ENCODE peak calls at places on chromosome 1, in seven cellular contexts. One of them, this sample, is unnamed.

GRCh38 chr1:89841507-89841906 is 20.7 kb downstream of the LRRC8D start:
- DNase-seq in lower lobe of right lung: no peak
- DNase-seq in suprapubic skin: no peak
- DNase-seq in cardiac muscle cell: no peak
- DNase-seq in fibroblast of the aortic adventitia: no peak
- DNase-seq in tibial nerve: no peak
- DNase-seq in AG09309: no peak
- DNase-seq in this sample: no peak

GRCh38 chr1:84782311-84782771 is 92.1 kb upstream of the SSX2IP start:
- DNase-seq in lower lobe of right lung: peak; percentile 78
- DNase-seq in suprapubic skin: no peak
- DNase-seq in cardiac muscle cell: peak; percentile 77
- DNase-seq in fibroblast of the aortic adventitia: peak; percentile 43
- DNase-seq in tibial nerve: peak; percentile 41
- DNase-seq in AG09309: no peak
- DNase-seq in this sample: no peak

GRCh38 chr1:223350361-223350908 is 13.5 kb downstream of the SUSD4 start:
- DNase-seq in lower lobe of right lung: no peak
- DNase-seq in suprapubic skin: no peak
- DNase-seq in cardiac muscle cell: peak; percentile 37
- DNase-seq in fibroblast of the aortic adventitia: no peak
- DNase-seq in tibial nerve: no peak
- DNase-seq in AG09309: no peak
- DNase-seq in this sample: no peak

GRCh38 chr1:211613108-211613947 is 34.4 kb upstream of the SLC30A1 start:
- DNase-seq in lower lobe of right lung: peak; percentile 84
- DNase-seq in suprapubic skin: peak; percentile 94
- DNase-seq in cardiac muscle cell: peak; percentile 97
- DNase-seq in fibroblast of the aortic adventitia: peak; percentile 98
- DNase-seq in tibial nerve: peak; percentile 68
- DNase-seq in AG09309: peak; percentile 95
- DNase-seq in this sample: peak; percentile 94

GRCh38 chr1:6249732-6250689 is 6.0 kb downstream of the HES3 start:
- DNase-seq in lower lobe of right lung: no peak
- DNase-seq in suprapubic skin: no peak
- DNase-seq in cardiac muscle cell: no peak
- DNase-seq in fibroblast of the aortic adventitia: no peak
- DNase-seq in tibial nerve: no peak
- DNase-seq in AG09309: no peak
- DNase-seq in this sample: no peak

GRCh38 chr1:181117648-181118449 is 29.3 kb downstream of the IER5 start:
- DNase-seq in lower lobe of right lung: peak; percentile 87
- DNase-seq in suprapubic skin: no peak
- DNase-seq in cardiac muscle cell: no peak
- DNase-seq in fibroblast of the aortic adventitia: no peak
- DNase-seq in tibial nerve: no peak
- DNase-seq in AG09309: no peak
- DNase-seq in this sample: no peak

GRCh38 chr1:52967666-52968065 is 40.6 kb downstream of the SCP2 start:
- DNase-seq in lower lobe of right lung: no peak
- DNase-seq in suprapubic skin: no peak
- DNase-seq in cardiac muscle cell: no peak
- DNase-seq in fibroblast of the aortic adventitia: no peak
- DNase-seq in tibial nerve: no peak
- DNase-seq in AG09309: no peak
- DNase-seq in this sample: no peak

GRCh38 chr1:59156031-59156430 is 140.9 kb upstream of the FGGY start:
- DNase-seq in lower lobe of right lung: no peak
- DNase-seq in suprapubic skin: no peak
- DNase-seq in cardiac muscle cell: peak; percentile 62
- DNase-seq in fibroblast of the aortic adventitia: peak; percentile 39
- DNase-seq in tibial nerve: no peak
- DNase-seq in AG09309: no peak
- DNase-seq in this sample: no peak

GRCh38 chr1:19811206-19811851 is 3.8 kb downstream of the RNF186 start:
- DNase-seq in lower lobe of right lung: peak; percentile 59
- DNase-seq in suprapubic skin: no peak
- DNase-seq in cardiac muscle cell: peak; percentile 74
- DNase-seq in fibroblast of the aortic adventitia: peak; percentile 58
- DNase-seq in tibial nerve: no peak
- DNase-seq in AG09309: no peak
- DNase-seq in this sample: no peak

GRCh38 chr1:29593601-29594382 is 357.5 kb downstream of the PTPRU start:
- DNase-seq in lower lobe of right lung: no peak
- DNase-seq in suprapubic skin: no peak
- DNase-seq in cardiac muscle cell: no peak
- DNase-seq in fibroblast of the aortic adventitia: no peak
- DNase-seq in tibial nerve: no peak
- DNase-seq in AG09309: no peak
- DNase-seq in this sample: no peak

GRCh38 chr1:192609110-192610079 is 26.6 kb upstream of the RGS13 start:
- DNase-seq in lower lobe of right lung: peak; percentile 83
- DNase-seq in suprapubic skin: peak; percentile 81
- DNase-seq in cardiac muscle cell: no peak
- DNase-seq in fibroblast of the aortic adventitia: no peak
- DNase-seq in tibial nerve: peak; percentile 13
- DNase-seq in AG09309: no peak
- DNase-seq in this sample: no peak

GRCh38 chr1:56819393-56819899 is at the start of gene FYB2:
- DNase-seq in lower lobe of right lung: no peak
- DNase-seq in suprapubic skin: no peak
- DNase-seq in cardiac muscle cell: no peak
- DNase-seq in fibroblast of the aortic adventitia: no peak
- DNase-seq in tibial nerve: no peak
- DNase-seq in AG09309: no peak
- DNase-seq in this sample: no peak

GRCh38 chr1:202310071-202310725 is 31.5 kb downstream of the UBE2T start:
- DNase-seq in lower lobe of right lung: no peak
- DNase-seq in suprapubic skin: no peak
- DNase-seq in cardiac muscle cell: no peak
- DNase-seq in fibroblast of the aortic adventitia: no peak
- DNase-seq in tibial nerve: no peak
- DNase-seq in AG09309: no peak
- DNase-seq in this sample: no peak

GRCh38 chr1:208101661-208102431 is 142.3 kb downstream of the PLXNA2 start:
- DNase-seq in lower lobe of right lung: no peak
- DNase-seq in suprapubic skin: no peak
- DNase-seq in cardiac muscle cell: peak; percentile 80
- DNase-seq in fibroblast of the aortic adventitia: peak; percentile 83
- DNase-seq in tibial nerve: peak; percentile 40
- DNase-seq in AG09309: no peak
- DNase-seq in this sample: no peak

GRCh38 chr1:117606608-117607261 is 887 bp downstream of the TENT5C start:
- DNase-seq in lower lobe of right lung: peak; percentile 63
- DNase-seq in suprapubic skin: no peak
- DNase-seq in cardiac muscle cell: peak; percentile 56
- DNase-seq in fibroblast of the aortic adventitia: peak; percentile 58
- DNase-seq in tibial nerve: no peak
- DNase-seq in AG09309: no peak
- DNase-seq in this sample: no peak
- TF ChIP-seq CTCF in lower lobe of right lung: no peak
- TF ChIP-seq CTCF in suprapubic skin: no peak
- TF ChIP-seq CTCF in cardiac muscle cell: no peak
- TF ChIP-seq CTCF in fibroblast of the aortic adventitia: no peak
- TF ChIP-seq CTCF in tibial nerve: no peak
- TF ChIP-seq CTCF in AG09309: no peak
- TF ChIP-seq CTCF in this sample: no peak

GRCh38 chr1:203326830-203327683 is 21.7 kb downstream of the BTG2 start:
- DNase-seq in lower lobe of right lung: peak; percentile 97
- DNase-seq in suprapubic skin: peak; percentile 95
- DNase-seq in cardiac muscle cell: peak; percentile 92
- DNase-seq in fibroblast of the aortic adventitia: peak; percentile 83
- DNase-seq in tibial nerve: peak; percentile 91
- DNase-seq in AG09309: no peak
- DNase-seq in this sample: peak; percentile 49

GRCh38 chr1:203327684-203328457 is 22.6 kb downstream of the BTG2 start:
- DNase-seq in lower lobe of right lung: no peak
- DNase-seq in suprapubic skin: peak; percentile 89
- DNase-seq in cardiac muscle cell: peak; percentile 69
- DNase-seq in fibroblast of the aortic adventitia: peak; percentile 66
- DNase-seq in tibial nerve: peak; percentile 55
- DNase-seq in AG09309: no peak
- DNase-seq in this sample: no peak

GRCh38 chr1:203325418-203326091 is 20.2 kb downstream of the BTG2 start:
- DNase-seq in lower lobe of right lung: peak; percentile 74
- DNase-seq in suprapubic skin: peak; percentile 80
- DNase-seq in cardiac muscle cell: no peak
- DNase-seq in fibroblast of the aortic adventitia: no peak
- DNase-seq in tibial nerve: peak; percentile 57
- DNase-seq in AG09309: no peak
- DNase-seq in this sample: no peak

GRCh38 chr1:203331224-203331623 is 19.7 kb downstream of the FMOD start:
- DNase-seq in lower lobe of right lung: no peak
- DNase-seq in suprapubic skin: no peak
- DNase-seq in cardiac muscle cell: no peak
- DNase-seq in fibroblast of the aortic adventitia: no peak
- DNase-seq in tibial nerve: no peak
- DNase-seq in AG09309: no peak
- DNase-seq in this sample: no peak

DNA sequence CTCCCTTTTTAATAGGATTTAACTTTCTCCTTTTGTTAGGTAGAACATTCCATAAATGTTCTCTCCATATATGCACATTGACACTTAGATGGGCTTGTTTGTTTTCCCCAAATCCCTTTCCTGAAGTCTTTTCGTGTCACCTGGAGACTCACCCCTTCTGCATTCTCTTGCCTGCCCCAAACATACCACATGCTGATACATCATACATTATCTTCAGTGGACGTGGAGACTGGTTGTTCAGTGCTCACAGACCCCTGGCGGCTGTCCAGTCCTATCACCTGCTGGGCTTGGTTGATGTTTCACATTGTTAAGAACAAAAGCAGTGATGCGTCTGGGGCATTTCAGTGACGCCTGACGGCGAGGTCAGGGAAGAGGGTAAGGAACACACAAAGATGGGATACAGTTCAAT is 22.2 kb downstream of the FMOD start:
- DNase-seq in lower lobe of right lung: no peak
- DNase-seq in suprapubic skin: no peak
- DNase-seq in cardiac muscle cell: no peak
- DNase-seq in fibroblast of the aortic adventitia: no peak
- DNase-seq in tibial nerve: no peak
- DNase-seq in AG09309: no peak
- DNase-seq in this sample: no peak
- TF ChIP-seq CTCF in lower lobe of right lung: no peak
- TF ChIP-seq CTCF in suprapubic skin: no peak
- TF ChIP-seq CTCF in cardiac muscle cell: no peak
- TF ChIP-seq CTCF in fibroblast of the aortic adventitia: no peak
- TF ChIP-seq CTCF in tibial nerve: no peak
- TF ChIP-seq CTCF in AG09309: no peak
- TF ChIP-seq CTCF in this sample: no peak

DNA sequence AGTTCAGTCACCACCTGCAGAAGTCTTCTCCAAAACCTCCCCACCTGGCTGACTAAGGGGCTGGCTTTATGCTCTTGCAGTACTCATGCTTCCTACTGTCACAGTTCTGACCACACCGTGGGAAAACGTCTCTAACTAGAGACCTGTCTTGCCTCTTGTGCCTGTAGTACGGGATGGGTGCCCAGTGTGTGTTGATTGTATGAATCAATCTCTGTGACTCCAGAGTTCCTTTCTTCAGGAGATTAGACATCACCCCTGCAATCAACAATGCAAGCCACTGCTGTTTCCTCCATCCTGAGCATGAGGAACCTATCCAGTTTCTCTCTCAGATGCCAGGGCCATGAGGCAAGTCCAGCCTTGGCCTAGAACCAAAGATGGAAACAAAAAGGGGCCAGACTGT is 64.1 kb downstream of the LRRN2 start:
- DNase-seq in lower lobe of right lung: no peak
- DNase-seq in suprapubic skin: no peak
- DNase-seq in cardiac muscle cell: no peak
- DNase-seq in fibroblast of the aortic adventitia: peak; percentile 50
- DNase-seq in tibial nerve: no peak
- DNase-seq in AG09309: no peak
- DNase-seq in this sample: no peak
- TF ChIP-seq CTCF in lower lobe of right lung: no peak
- TF ChIP-seq CTCF in suprapubic skin: no peak
- TF ChIP-seq CTCF in cardiac muscle cell: no peak
- TF ChIP-seq CTCF in fibroblast of the aortic adventitia: no peak
- TF ChIP-seq CTCF in tibial nerve: no peak
- TF ChIP-seq CTCF in AG09309: no peak
- TF ChIP-seq CTCF in this sample: no peak

GRCh38 chr1:228457017-228457395 is 30.2 kb upstream of the RNF187 start:
- DNase-seq in lower lobe of right lung: no peak
- DNase-seq in suprapubic skin: no peak
- DNase-seq in cardiac muscle cell: no peak
- DNase-seq in fibroblast of the aortic adventitia: no peak
- DNase-seq in tibial nerve: no peak
- DNase-seq in AG09309: no peak
- DNase-seq in this sample: no peak

GRCh38 chr1:228455715-228456114 is 31.5 kb upstream of the RNF187 start:
- DNase-seq in lower lobe of right lung: no peak
- DNase-seq in suprapubic skin: no peak
- DNase-seq in cardiac muscle cell: peak; percentile 22
- DNase-seq in fibroblast of the aortic adventitia: peak; percentile 50
- DNase-seq in tibial nerve: no peak
- DNase-seq in AG09309: no peak
- DNase-seq in this sample: no peak

GRCh38 chr1:228459091-228459993 is 27.8 kb upstream of the RNF187 start:
- DNase-seq in lower lobe of right lung: no peak
- DNase-seq in suprapubic skin: peak; percentile 83
- DNase-seq in cardiac muscle cell: peak; percentile 84
- DNase-seq in fibroblast of the aortic adventitia: peak; percentile 86
- DNase-seq in tibial nerve: peak; percentile 41
- DNase-seq in AG09309: peak; percentile 32
- DNase-seq in this sample: peak; percentile 54

GRCh38 chr1:228456252-228457016 is 30.7 kb upstream of the RNF187 start:
- DNase-seq in lower lobe of right lung: no peak
- DNase-seq in suprapubic skin: no peak
- DNase-seq in cardiac muscle cell: no peak
- DNase-seq in fibroblast of the aortic adventitia: no peak
- DNase-seq in tibial nerve: no peak
- DNase-seq in AG09309: no peak
- DNase-seq in this sample: no peak

GRCh38 chr1:228457396-228458176 is 29.6 kb upstream of the RNF187 start:
- DNase-seq in lower lobe of right lung: peak; percentile 83
- DNase-seq in suprapubic skin: peak; percentile 91
- DNase-seq in cardiac muscle cell: peak; percentile 99
- DNase-seq in fibroblast of the aortic adventitia: peak; percentile 100
- DNase-seq in tibial nerve: peak; percentile 75
- DNase-seq in AG09309: peak; percentile 96
- DNase-seq in this sample: peak; percentile 96
- TF ChIP-seq CTCF in lower lobe of right lung: no peak
- TF ChIP-seq CTCF in suprapubic skin: no peak
- TF ChIP-seq CTCF in cardiac muscle cell: peak; percentile 26
- TF ChIP-seq CTCF in fibroblast of the aortic adventitia: peak; percentile 36
- TF ChIP-seq CTCF in tibial nerve: peak; percentile 25
- TF ChIP-seq CTCF in AG09309: peak; percentile 28
- TF ChIP-seq CTCF in this sample: peak; percentile 27

GRCh38 chr1:179770887-179771502 is 27.9 kb downstream of the FAM163A start:
- DNase-seq in lower lobe of right lung: no peak
- DNase-seq in suprapubic skin: no peak
- DNase-seq in cardiac muscle cell: peak; percentile 45
- DNase-seq in fibroblast of the aortic adventitia: no peak
- DNase-seq in tibial nerve: no peak
- DNase-seq in AG09309: no peak
- DNase-seq in this sample: no peak
- TF ChIP-seq CTCF in lower lobe of right lung: no peak
- TF ChIP-seq CTCF in suprapubic skin: no peak
- TF ChIP-seq CTCF in cardiac muscle cell: peak; percentile 45
- TF ChIP-seq CTCF in fibroblast of the aortic adventitia: peak; percentile 7
- TF ChIP-seq CTCF in tibial nerve: no peak
- TF ChIP-seq CTCF in AG09309: peak; percentile 22
- TF ChIP-seq CTCF in this sample: no peak

This sample was measured in AG09319.